ENCODE peak calls at places on chromosomes 13 and 19, in six cellular contexts. P is CD8-positive, alpha-beta T cell; Q is adrenal gland; V is HCT116; O is trophoblast cell; D is fibroblast of lung. X is an unnamed sample. For H3K4me1, the result is how much of the 10 kb centered on the place peaks cover.

GRCh38 chr13:98222081-98222554 is 45.0 kb upstream of the RNF113B start:
- DNase-seq in D (no peak), V (no peak), Q (no peak), P (no peak), O (no peak), X (no peak)

GRCh38 chr13:113022391-113023216 is 53.6 kb downstream of the MCF2L start:
- DNase-seq in V (no peak), P (no peak), O (peak), D (no peak), Q (no peak), X (no peak)

GRCh38 chr13:62119739-62120700 is 704.4 kb upstream of the PCDH20 start:
- DNase-seq in D (peak), O (peak), V (peak), Q (no peak), P (no peak), X (no peak)

GRCh38 chr13:47420568-47420967 is 523.7 kb upstream of the HTR2A start:
- DNase-seq in D (peak), Q (peak), O (no peak), P (no peak), V (no peak), X (no peak)

GRCh38 chr19:2661615-2662014 is 40.9 kb downstream of the GNG7 start:
- DNase-seq in Q (no peak), V (peak), D (no peak), P (no peak), O (no peak), X (no peak)

GRCh38 chr19:2986951-2987491 is 9.7 kb downstream of the TLE6 start:
- DNase-seq in D (no peak), P (no peak), V (no peak), O (no peak), Q (no peak), X (no peak)

GRCh38 chr13:40152145-40152544 is 496.7 kb downstream of the COG6 start:
- DNase-seq in Q (peak), P (no peak), V (peak), D (peak), O (no peak), X (no peak)

GRCh38 chr13:84553252-84553651 is 671.0 kb upstream of the SLITRK1 start:
- DNase-seq in V (no peak), D (no peak), O (no peak), Q (peak), P (no peak), X (no peak)

GRCh38 chr19:3138268-3138667 is 2.4 kb downstream of the GNA15 start:
- DNase-seq in D (no peak), V (no peak), P (no peak), O (no peak), Q (no peak), X (no peak)

GRCh38 chr19:31976775-31977536 is 368.5 kb upstream of the ZNF507 start:
- DNase-seq in V (no peak), P (no peak), O (no peak), D (no peak), Q (no peak), X (no peak)

GRCh38 chr19:15091918-15092753 is 10.1 kb downstream of the OR1I1 start:
- DNase-seq in O (peak), P (peak), Q (no peak), V (peak), D (peak), X (peak)

GRCh38 chr19:49004964-49005614 is 11.4 kb downstream of the RUVBL2 start:
- DNase-seq in V (no peak), Q (no peak), D (no peak), P (no peak), O (no peak), X (no peak)

GRCh38 chr13:49314344-49314882 is 66.7 kb downstream of the CDADC1 start:
- DNase-seq in D (no peak), P (no peak), Q (no peak), V (peak), O (no peak), X (no peak)

GRCh38 chr19:54525636-54526035 is 23.0 kb downstream of the LAIR2 start:
- DNase-seq in Q (no peak), V (no peak), D (no peak), P (no peak), O (no peak), X (no peak)

GRCh38 chr19:39254539-39255345 is 6.1 kb upstream of the IFNL4 start:
- DNase-seq in P (no peak), O (no peak), V (no peak), D (no peak), Q (no peak), X (no peak)

GRCh38 chr19:31834070-31834469 is 484.8 kb upstream of the TSHZ3 start:
- DNase-seq in O (no peak), D (no peak), V (no peak), Q (no peak), P (no peak), X (no peak)

GRCh38 chr19:38949580-38950367 is 19.0 kb downstream of the MRPS12 start:
- DNase-seq in O (peak), Q (peak), V (no peak), D (peak), P (peak), X (peak)

GRCh38 chr13:27024781-27025492 is 146.7 kb downstream of the USP12 start:
- DNase-seq in P (no peak), V (no peak), D (no peak), O (no peak), Q (no peak), X (no peak)
- H3K27ac ChIP-seq in P (no peak), V (no peak), D (no peak), O (no peak), Q (no peak), X (no peak)

GRCh38 chr13:41939403-41939802 is 21.5 kb downstream of the VWA8 start:
- DNase-seq in P (no peak), O (no peak), D (no peak), V (no peak), Q (no peak), X (no peak)
- H3K4me1 ChIP-seq in P (under half), O (under half), D (under half), V (under half), Q (under half), X (under half)

DNA sequence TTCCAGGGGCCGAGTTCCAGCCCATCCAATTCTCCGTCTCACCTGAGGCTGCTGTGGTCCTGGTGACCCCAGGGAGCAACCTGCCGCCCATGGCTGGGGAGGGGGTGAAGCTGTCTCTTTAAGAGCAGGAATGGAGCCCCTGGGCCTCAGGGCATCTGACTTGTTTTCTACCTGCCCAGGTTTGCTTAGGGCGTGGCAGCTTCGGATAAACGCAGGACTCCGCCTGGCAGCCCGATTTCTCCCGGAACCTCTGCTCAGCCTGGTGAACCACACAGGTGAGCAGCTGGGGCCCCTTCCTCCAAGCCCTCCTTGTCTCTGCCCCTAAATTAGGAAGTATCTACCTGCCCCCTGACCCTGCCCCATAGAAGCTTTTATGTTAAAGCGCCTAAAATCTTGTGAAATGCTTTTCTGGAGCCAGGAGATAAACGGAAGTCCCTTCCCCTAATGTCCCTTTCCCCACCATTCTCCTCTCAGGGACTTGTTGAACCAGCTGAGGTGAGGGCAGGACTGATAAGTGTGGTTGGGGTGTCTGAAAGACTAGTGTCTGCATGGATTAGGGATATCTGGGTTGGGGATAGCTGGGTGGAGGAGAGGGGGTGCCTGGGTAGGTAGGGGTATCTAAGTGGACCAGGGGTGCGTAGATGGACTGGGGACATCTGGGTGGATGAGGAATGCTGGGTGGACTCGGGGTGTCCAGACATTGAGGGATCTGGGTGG is 620 bp downstream of the FXYD3 start:
- DNase-seq in Q (no peak), P (no peak), D (no peak), V (no peak), O (peak), X (no peak)
- H3K27ac ChIP-seq in Q (no peak), P (no peak), D (no peak), V (no peak), O (no peak), X (no peak)

GRCh38 chr13:30743319-30744055 is 8.1 kb downstream of the ALOX5AP start:
- DNase-seq in Q (peak), D (peak), P (no peak), O (peak), V (peak), X (no peak)

GRCh38 chr13:30744686-30745085 is 9.3 kb downstream of the ALOX5AP start:
- DNase-seq in O (no peak), P (no peak), D (no peak), V (no peak), Q (no peak), X (no peak)

GRCh38 chr13:30745917-30746686 is 10.8 kb downstream of the ALOX5AP start:
- DNase-seq in D (peak), Q (no peak), O (no peak), P (no peak), V (no peak), X (no peak)

GRCh38 chr13:30742896-30743295 is 7.6 kb downstream of the ALOX5AP start:
- DNase-seq in O (peak), D (no peak), P (no peak), V (no peak), Q (no peak), X (no peak)

GRCh38 chr13:30744056-30744684 is 8.8 kb downstream of the ALOX5AP start:
- DNase-seq in P (peak), V (peak), D (peak), Q (peak), O (peak), X (no peak)
- H3K4me1 ChIP-seq in P (half or more), V (under half), D (under half), Q (under half), O (under half), X (under half)

DNA sequence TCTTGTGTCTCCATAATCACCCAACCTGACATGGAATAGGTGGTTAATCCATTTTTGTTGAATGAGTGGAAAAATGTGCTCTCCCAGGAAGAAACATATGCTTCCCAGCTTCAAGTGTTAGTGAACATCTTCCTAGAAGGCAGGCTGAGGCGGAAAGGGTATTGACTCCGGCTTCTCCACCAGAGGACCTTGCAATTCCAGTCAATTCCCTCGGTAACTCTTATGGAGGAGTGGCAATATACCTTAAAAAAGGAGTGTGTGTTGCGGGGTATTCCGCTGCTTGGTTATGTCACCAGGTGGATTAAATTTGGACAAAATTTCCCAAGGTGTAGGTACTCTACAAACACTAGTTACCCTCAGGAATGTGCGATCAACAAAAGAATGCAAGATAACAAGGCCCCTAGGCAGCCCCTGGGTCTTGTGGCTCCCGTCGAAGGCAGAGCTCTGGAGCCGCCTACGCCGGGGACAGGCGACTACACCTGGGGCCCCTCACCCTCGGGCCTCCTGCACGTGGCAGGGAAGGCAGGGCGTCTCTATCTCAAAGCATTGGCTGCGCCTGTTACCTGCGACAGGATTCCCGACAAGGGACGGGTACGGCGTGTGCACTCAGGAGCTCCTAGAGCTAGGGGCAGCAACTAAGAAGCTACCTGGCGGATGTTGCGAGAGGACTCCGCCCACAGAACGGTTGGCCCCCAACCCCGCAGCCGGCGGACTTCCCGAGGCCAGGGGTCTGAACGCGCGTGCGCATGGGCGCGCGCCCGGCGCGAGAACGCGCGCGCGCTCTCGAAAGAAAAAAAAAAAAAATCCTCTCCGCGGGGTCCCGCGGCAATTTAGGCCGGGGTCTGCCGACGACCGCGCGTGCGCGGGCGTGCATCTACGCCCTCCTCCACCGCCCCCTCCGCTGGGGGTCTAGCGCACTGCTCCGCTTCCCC is at the start of gene WDR87:
- DNase-seq in V (no peak), P (peak), D (no peak), Q (no peak), O (peak), X (peak)
- H3K27ac ChIP-seq in V (peak), P (peak), D (peak), Q (peak), O (peak), X (no peak)

GRCh38 chr19:42452590-42452989 is 9.8 kb upstream of the CXCL17 start:
- DNase-seq in D (no peak), Q (no peak), V (no peak), O (no peak), P (no peak), X (no peak)
- H3K4me1 ChIP-seq in D (under half), Q (under half), V (under half), O (under half), P (under half), X (under half)

GRCh38 chr13:33640832-33641231 is 177.1 kb upstream of the RFC3 start:
- DNase-seq in P (no peak), O (peak), Q (no peak), V (no peak), D (no peak), X (no peak)
- H3K27ac ChIP-seq in P (no peak), O (peak), Q (peak), V (no peak), D (no peak), X (no peak)

GRCh38 chr13:29816715-29817114 is 33.7 kb downstream of the UBL3 start:
- DNase-seq in V (no peak), Q (no peak), D (no peak), P (no peak), O (no peak), X (no peak)
- H3K4me1 ChIP-seq in V (under half), Q (under half), D (under half), P (under half), O (under half), X (under half)

GRCh38 chr13:79895416-79895815 is 414.5 kb downstream of the NDFIP2 start:
- DNase-seq in P (no peak), D (no peak), Q (no peak), V (no peak), O (no peak), X (no peak)
- H3K27ac ChIP-seq in P (no peak), D (no peak), Q (no peak), V (no peak), O (no peak), X (no peak)

DNA sequence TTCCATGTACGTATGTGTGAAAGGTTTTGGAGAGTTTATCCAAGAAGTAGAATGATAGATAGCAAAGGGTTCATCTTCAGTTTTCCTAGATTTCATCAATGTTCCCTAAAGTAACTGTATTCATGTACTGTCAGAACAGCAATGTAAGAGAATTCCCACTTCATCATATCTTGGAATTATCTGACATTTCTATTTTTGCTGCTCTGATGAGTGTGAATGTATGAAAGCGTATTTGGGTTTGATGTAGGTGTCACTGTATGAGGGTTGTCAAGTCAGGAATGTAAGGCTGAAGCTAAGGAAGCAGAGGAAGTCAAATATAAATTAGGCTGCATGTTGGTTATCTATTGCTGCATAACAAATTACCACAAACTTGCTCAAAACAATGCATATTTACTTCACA is 7.2 kb upstream of the KATNAL1 start:
- DNase-seq in D (no peak), Q (no peak), P (no peak), V (no peak), O (no peak), X (no peak)
- H3K4me1 ChIP-seq in D (under half), Q (under half), P (under half), V (under half), O (under half), X (under half)